ENCODE peak calls at places on chromosomes 4 and X, in five cellular contexts. Y is heart right ventricle, S is lower leg skin, P is brain microvascular endothelial cell, K is body of pancreas. D is an unnamed sample.

GRCh38 chr4:16663722-16664121 is 234.7 kb downstream of the LDB2 start:
- DNase-seq in Y (no peak), S (no peak), P (no peak), K (no peak), D (no peak)

GRCh38 chrX:131675596-131676194 is 131.8 kb downstream of the OR13H1 start:
- DNase-seq in Y (no peak), S (no peak), P (peak), K (no peak), D (no peak)

GRCh38 chrX:319579-320125 is 1.1 kb upstream of the GTPBP6 start:
- DNase-seq in Y (no peak), S (peak), P (no peak), K (peak), D (peak)

GRCh38 chr4:158786155-158786581 is 17.3 kb downstream of the FNIP2 start:
- DNase-seq in Y (no peak), S (no peak), P (no peak), K (no peak), D (no peak)

GRCh38 chrX:106891762-106892161 is 11.4 kb downstream of the RIPPLY1 start:
- DNase-seq in Y (no peak), S (no peak), P (no peak), K (no peak), D (no peak)

GRCh38 chr4:24984602-24985532 is 45.9 kb downstream of the LGI2 start:
- DNase-seq in Y (no peak), S (no peak), P (no peak), K (no peak), D (no peak)

GRCh38 chrX:87299563-87300160 is 217.9 kb upstream of the KLHL4 start:
- DNase-seq in Y (no peak), S (no peak), P (no peak), K (no peak), D (no peak)

GRCh38 chrX:109911046-109911445 is 91.9 kb upstream of the TMEM164 start:
- DNase-seq in Y (no peak), S (no peak), P (no peak), K (no peak), D (no peak)

GRCh38 chrX:45479835-45480422 is 279.3 kb upstream of the DIPK2B start:
- DNase-seq in Y (no peak), S (no peak), P (peak), K (no peak), D (peak)

GRCh38 chrX:11724122-11725017 is 33.7 kb upstream of the MSL3 start:
- DNase-seq in Y (peak), S (no peak), P (peak), K (peak), D (no peak)

GRCh38 chr4:181966084-181966483 is 277.1 kb upstream of the TENM3 start:
- DNase-seq in Y (no peak), S (no peak), P (peak), K (no peak), D (no peak)

GRCh38 chr4:39134674-39135073 is 47.7 kb upstream of the WDR19 start:
- DNase-seq in Y (no peak), S (no peak), P (no peak), K (no peak), D (no peak)

GRCh38 chrX:53440631-53441517 is 6.7 kb upstream of the HSD17B10 start:
- DNase-seq in Y (peak), S (peak), P (peak), K (peak), D (peak)

GRCh38 chrX:21843179-21843578 is 3.8 kb downstream of the MBTPS2 start:
- DNase-seq in Y (no peak), S (no peak), P (no peak), K (no peak), D (no peak)

GRCh38 chrX:24694825-24695224 is 1.1 kb downstream of the POLA1 start:
- DNase-seq in Y (no peak), S (no peak), P (no peak), K (no peak), D (no peak)

GRCh38 chr4:25883565-25883964 is 20.8 kb upstream of the SEL1L3 start:
- DNase-seq in Y (no peak), S (no peak), P (no peak), K (no peak), D (no peak)

GRCh38 chr4:78529569-78530209 is 21.9 kb upstream of the ANXA3 start:
- DNase-seq in Y (no peak), S (no peak), P (no peak), K (no peak), D (no peak)

GRCh38 chrX:151174581-151175282 is 1.7 kb upstream of the GPR50 start:
- DNase-seq in Y (no peak), S (no peak), P (no peak), K (no peak), D (no peak)

DNA sequence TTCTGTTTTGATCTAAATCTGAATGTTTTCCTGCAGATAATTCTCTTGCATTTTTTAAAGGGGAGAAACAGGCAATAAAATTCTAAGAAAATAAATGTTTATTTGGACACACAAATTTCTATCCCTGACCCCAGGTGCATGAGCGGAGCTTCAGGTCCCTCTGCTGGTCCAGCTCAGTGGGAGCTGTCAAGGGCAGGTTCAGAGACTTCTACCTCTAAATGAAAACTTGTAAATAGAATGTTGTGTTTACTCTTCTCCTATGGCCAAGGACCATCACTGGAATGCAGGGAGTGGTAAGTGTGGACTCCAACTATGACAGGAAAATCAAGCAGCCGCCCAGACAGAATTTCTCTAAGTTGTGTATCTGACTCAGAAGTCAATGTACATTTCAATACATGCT is 148.6 kb upstream of the TTC29 start:
- DNase-seq in Y (no peak), S (no peak), P (no peak), K (no peak), D (no peak)
- TF ChIP-seq CTCF in Y (peak), S (no peak), P (peak), K (no peak), D (peak)

DNA sequence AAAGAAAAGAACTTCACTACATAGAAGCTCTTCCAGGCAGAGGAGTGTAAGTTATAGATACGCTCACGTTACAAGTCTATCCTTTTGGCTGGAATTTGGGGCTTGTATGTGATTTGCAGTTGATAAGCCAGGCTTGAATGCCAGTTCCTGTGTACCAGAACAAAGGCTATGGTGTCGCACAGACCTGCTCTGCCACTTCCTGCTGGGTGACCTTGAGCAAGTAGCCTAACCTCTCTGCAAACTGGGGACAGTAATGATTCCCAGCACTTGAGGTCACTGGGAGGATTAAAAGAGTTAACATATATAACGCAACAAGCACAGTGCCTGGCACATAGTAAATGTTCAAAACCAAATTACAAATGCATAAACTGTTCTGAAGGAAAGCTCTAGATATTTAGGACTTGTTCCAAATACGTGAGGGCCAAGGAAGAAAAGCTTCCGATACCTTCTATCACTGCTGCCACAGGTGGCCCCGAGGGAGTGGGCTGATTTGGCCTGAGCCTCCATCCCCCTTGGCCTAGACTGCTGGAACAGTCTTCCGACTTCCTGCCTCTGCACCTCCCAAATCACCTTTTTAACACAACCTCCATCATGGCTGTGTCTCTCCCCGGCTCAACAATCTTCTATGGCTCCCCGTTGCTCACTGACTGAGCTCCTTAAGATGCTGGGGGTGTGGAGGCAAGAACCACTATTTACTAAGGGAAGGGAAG is 1.3 kb upstream of the SOWAHD start:
- DNase-seq in Y (no peak), S (no peak), P (no peak), K (peak), D (no peak)
- H3K4me3 ChIP-seq in Y (no peak), S (no peak), P (no peak), K (no peak), D (no peak)

GRCh38 chrX:125622899-125623298 is 303.2 kb downstream of the TEX13C start:
- DNase-seq in Y (no peak), S (no peak), P (no peak), K (no peak), D (no peak)

GRCh38 chrX:125621588-125621927 is 301.9 kb downstream of the TEX13C start:
- DNase-seq in Y (no peak), S (no peak), P (no peak), K (no peak), D (no peak)

DNA sequence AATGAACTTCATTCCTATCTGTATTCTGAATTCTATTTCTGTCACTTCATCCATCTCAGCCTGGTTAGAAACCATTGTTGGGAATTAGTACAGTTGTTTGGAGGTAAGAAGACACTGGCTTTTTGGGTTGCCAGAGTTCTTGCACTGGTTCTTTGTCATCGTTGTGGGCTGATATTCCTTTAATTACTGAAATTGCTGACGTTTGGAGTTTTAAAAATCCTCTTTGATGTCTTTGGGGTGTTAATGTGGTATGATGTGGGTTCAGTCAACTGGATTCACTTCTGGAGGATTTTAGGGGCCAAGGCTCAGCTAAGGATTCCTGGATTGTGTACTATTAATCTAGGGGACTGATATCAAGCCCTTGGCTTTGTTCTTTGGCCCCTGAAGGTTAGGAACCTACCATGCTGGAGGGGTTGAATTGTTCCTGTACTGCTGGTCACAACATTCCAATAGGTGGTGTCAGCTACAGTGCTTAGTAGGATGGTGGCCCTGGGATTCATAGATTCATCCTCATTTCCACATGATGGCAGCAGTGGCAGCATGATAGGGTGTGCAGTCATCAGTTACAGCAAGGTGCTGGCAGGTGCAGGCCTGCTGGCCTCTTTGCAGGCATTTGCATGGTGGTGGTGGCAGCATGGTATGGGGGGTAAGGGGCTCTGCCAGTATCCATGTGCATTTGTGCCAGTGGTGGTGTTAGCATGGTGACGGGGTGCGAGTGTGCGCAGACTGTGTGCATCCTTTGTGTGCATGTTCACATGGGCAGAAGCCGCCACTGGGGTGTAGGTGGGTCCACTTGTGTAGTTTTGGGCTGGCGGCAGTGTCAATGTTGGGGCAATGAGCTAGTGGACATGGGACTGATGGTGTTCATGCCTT is 301.3 kb downstream of the TEX13C start:
- DNase-seq in Y (no peak), S (no peak), P (no peak), K (no peak), D (no peak)
- TF ChIP-seq CTCF in Y (no peak), S (no peak), P (no peak), K (no peak), D (no peak)

DNA sequence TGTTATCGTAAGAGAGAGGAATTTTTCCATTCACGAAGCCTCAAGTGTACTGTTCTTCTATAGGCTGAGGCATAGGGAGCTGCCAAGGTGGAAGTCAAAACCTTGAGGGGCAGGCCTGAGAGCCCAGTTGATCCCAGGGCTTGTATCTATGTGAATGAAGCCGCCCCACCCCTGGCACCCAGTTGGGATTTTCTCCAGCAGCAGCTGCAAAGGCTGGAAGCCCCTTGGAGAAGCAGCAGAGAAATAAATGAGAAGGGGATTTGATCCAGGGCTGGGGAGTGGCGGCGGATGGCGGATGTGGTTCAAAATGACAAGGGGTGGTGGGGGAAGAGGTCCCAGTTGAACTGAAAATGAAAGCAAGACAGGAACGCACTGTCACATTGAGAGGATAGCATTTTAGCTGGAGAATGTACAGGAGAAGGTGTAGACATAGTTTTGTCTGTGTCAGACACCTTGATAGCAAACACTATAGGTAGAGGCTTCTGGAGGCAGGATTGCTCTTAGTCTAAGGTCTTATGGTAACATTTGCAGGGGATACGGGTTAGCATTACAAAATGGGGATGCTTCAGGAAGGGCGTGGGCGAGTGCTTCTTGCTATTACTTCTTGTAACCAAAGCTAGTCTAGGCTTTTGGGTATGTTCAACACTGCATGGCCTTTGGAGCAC is 32.6 kb downstream of the DOCK11 start:
- DNase-seq in Y (no peak), S (peak), P (no peak), K (no peak), D (no peak)
- H3K4me3 ChIP-seq in Y (no peak), S (no peak), P (no peak), K (no peak), D (no peak)

GRCh38 chr4:35300996-35301774 is 943.1 kb downstream of the ARAP2 start:
- DNase-seq in Y (no peak), S (no peak), P (no peak), K (no peak), D (no peak)
- TF ChIP-seq CTCF in Y (no peak), S (no peak), P (no peak), K (no peak), D (no peak)

GRCh38 chr4:42610941-42611340 is 46.0 kb downstream of the ATP8A1 start:
- DNase-seq in Y (no peak), S (no peak), P (no peak), K (no peak), D (no peak)
- H3K4me3 ChIP-seq in Y (no peak), S (no peak), P (no peak), K (no peak), D (no peak)

DNA sequence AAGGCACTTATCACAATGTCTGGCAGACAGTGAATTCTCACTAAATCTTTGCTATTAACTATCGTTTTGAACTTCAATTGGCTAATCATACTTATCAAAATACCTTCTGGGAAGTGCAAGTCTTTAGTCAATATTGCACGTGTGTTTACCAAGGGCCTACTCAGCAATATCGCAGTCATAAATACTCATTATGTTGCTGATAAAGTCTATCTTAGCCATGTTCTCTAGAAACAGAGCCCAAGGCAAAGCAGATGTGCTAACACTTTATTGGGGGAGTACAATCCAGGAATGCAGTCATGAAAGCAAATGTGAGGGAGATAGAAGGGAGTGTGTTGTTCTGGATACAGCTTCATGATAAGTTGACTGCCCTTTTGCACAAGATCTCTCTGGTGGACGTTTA is 90.5 kb downstream of the FBXO8 start:
- DNase-seq in Y (no peak), S (no peak), P (no peak), K (no peak), D (no peak)
- TF ChIP-seq CTCF in Y (no peak), S (no peak), P (no peak), K (no peak), D (no peak)

DNA sequence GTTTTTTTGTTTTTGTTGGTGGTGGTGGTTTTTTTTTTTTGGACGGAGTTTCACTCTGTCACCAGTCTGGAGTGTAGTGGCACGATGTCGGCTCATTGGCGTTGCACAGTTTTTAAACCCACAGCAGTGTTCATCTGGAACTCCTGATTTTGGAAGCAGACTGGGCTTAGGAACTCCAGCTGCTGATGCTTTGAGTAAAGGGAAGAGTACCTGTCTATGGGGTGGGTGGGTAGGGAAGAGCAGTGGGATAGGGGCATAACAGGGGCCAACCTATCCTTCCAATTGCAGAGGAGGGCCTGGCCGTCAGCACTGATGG is 2.0 kb downstream of the CD99 start:
- DNase-seq in Y (no peak), S (no peak), P (no peak), K (no peak), D (no peak)
- H3K4me3 ChIP-seq in Y (peak), S (no peak), P (peak), K (no peak), D (peak)

D was measured in RWPE2.